ENCODE peak calls at places on chromosomes 13 and 19, in five cellular contexts. E is Calu3, C is progenitor cell of endocrine pancreas, Q is fibroblast of mammary gland, D is aorta. B is an unnamed sample.

GRCh38 chr13:50400930-50401553 is 385.8 kb downstream of the KCNRG start:
- DNase-seq in E (no peak), D (no peak), Q (peak; percentile 94), C (no peak), B (no peak)

GRCh38 chr13:87671824-87672603 is 843 bp downstream of the SLITRK5 start:
- DNase-seq in E (no peak), D (peak; percentile 47), Q (no peak), C (no peak), B (peak; percentile 72)

GRCh38 chr19:5615756-5616327 is 6.7 kb downstream of the SAFB2 start:
- DNase-seq in D (no peak), E (no peak), Q (peak; percentile 30), C (no peak), B (no peak)

GRCh38 chr13:32259116-32259515 is 56.0 kb downstream of the ZAR1L start:
- DNase-seq in C (no peak), D (no peak), E (no peak), Q (no peak), B (no peak)

GRCh38 chr13:73133536-73133935 is 74.7 kb downstream of the KLF5 start:
- DNase-seq in E (no peak), C (no peak), D (no peak), Q (peak; percentile 38), B (no peak)

GRCh38 chr13:27005556-27005955 is 166.1 kb downstream of the USP12 start:
- DNase-seq in C (no peak), D (no peak), E (no peak), Q (no peak), B (no peak)

GRCh38 chr13:72716776-72717175 is 10.7 kb downstream of the MZT1 start:
- DNase-seq in D (no peak), C (no peak), E (no peak), Q (no peak), B (no peak)

GRCh38 chr13:30422056-30422914 is at the start of gene UBE2L5:
- DNase-seq in E (peak; percentile 73), Q (peak; percentile 84), D (peak; percentile 85), C (peak; percentile 59), B (peak; percentile 94)

GRCh38 chr13:24233351-24233901 is 72.9 kb downstream of the SPATA13 start:
- DNase-seq in C (no peak), D (no peak), Q (peak; percentile 54), E (no peak), B (no peak)

GRCh38 chr19:45442927-45443461 is 19.3 kb upstream of the ERCC1 start:
- DNase-seq in D (peak; percentile 80), E (peak; percentile 48), C (no peak), Q (peak; percentile 59), B (no peak)

B was measured in kidney.